ENCODE peak calls at places on chromosomes 3 and 15, in five cellular contexts. N, E, T, B and H are unnamed samples.

GRCh38 chr15:88704791-88705768 is 66.3 kb downstream of the ISG20 start:
- DNase-seq in T (peak; percentile 45), N (no peak), E (peak; percentile 90), B (peak; percentile 54), H (peak; percentile 65)

GRCh38 chr15:66269326-66270090 is 16.0 kb upstream of the MEGF11 start:
- DNase-seq in N (no peak), T (peak; percentile 93), E (no peak), B (no peak), H (no peak)

GRCh38 chr3:27746838-27747237 is 24.7 kb upstream of the EOMES start:
- DNase-seq in N (no peak), B (no peak), T (no peak), E (no peak), H (no peak)

GRCh38 chr3:97481416-97481815 is 283.1 kb upstream of the ARL6 start:
- DNase-seq in E (no peak), T (no peak), N (no peak), B (no peak), H (no peak)

GRCh38 chr3:148262980-148263379 is 434.7 kb upstream of the AGTR1 start:
- DNase-seq in B (no peak), T (no peak), N (no peak), E (no peak), H (no peak)

GRCh38 chr3:127216415-127217261 is 23.7 kb downstream of the PRR23E start:
- DNase-seq in B (no peak), N (no peak), T (no peak), E (no peak), H (no peak)

GRCh38 chr3:31048143-31048542 is 153.7 kb upstream of the GADL1 start:
- DNase-seq in B (no peak), E (no peak), N (no peak), T (no peak), H (no peak)

GRCh38 chr15:89030311-89030710 is 57.9 kb upstream of the ABHD2 start:
- DNase-seq in B (no peak), T (no peak), N (no peak), E (no peak), H (no peak)

GRCh38 chr3:179973024-179973423 is 63.7 kb downstream of the PEX5L start:
- DNase-seq in B (no peak), E (no peak), T (no peak), N (no peak), H (no peak)

GRCh38 chr15:62866366-62866765 is 176.2 kb upstream of the TPM1 start:
- DNase-seq in E (no peak), N (no peak), B (no peak), T (no peak), H (no peak)